ENCODE peak calls at places on chromosomes 11 and 22, in four cellular contexts. O, Q, J and U are unnamed samples.

GRCh38 chr11:63917685-63918523 is 940 bp upstream of the RCOR2 start:
- DNase-seq in O (peak; percentile 92), Q (peak; percentile 80), J (peak; percentile 79), U (peak; percentile 94)

GRCh38 chr11:102833731-102834130 is 9.7 kb downstream of the MMP3 start:
- DNase-seq in O (no peak), Q (no peak), J (no peak), U (no peak)

GRCh38 chr11:102204174-102204573 is 93.9 kb downstream of the YAP1 start:
- DNase-seq in O (no peak), Q (no peak), J (no peak), U (no peak)

GRCh38 chr22:45709004-45709739 is 37.5 kb downstream of the ATXN10 start:
- DNase-seq in O (peak; percentile 51), Q (peak; percentile 90), J (no peak), U (no peak)

GRCh38 chr11:63536669-63537292 is at the start of gene PLAAT4:
- DNase-seq in O (no peak), Q (no peak), J (no peak), U (no peak)

GRCh38 chr11:78274739-78275138 is 86.0 kb downstream of the USP35 start:
- DNase-seq in O (no peak), Q (no peak), J (no peak), U (no peak)

GRCh38 chr11:118939948-118940598 is 14.3 kb upstream of the BCL9L start:
- DNase-seq in O (peak; percentile 50), Q (no peak), J (peak; percentile 41), U (peak; percentile 80)

GRCh38 chr11:100949443-100949842 is 180.2 kb downstream of the PGR start:
- DNase-seq in O (no peak), Q (no peak), J (no peak), U (no peak)

GRCh38 chr11:130407978-130408377 is 20.4 kb downstream of the ADAMTS8 start:
- DNase-seq in O (no peak), Q (peak; percentile 14), J (no peak), U (no peak)

GRCh38 chr11:83033972-83034672 is 37.6 kb downstream of the RAB30 start:
- DNase-seq in O (peak; percentile 69), Q (no peak), J (no peak), U (peak; percentile 31)

GRCh38 chr11:9205596-9205995 is 59.6 kb downstream of the DENND5A start:
- DNase-seq in O (no peak), Q (no peak), J (no peak), U (no peak)

GRCh38 chr11:120182357-120182756 is 28.5 kb upstream of the OAF start:
- DNase-seq in O (no peak), Q (no peak), J (no peak), U (no peak)

GRCh38 chr22:47355388-47355725 is 592.9 kb downstream of the TBC1D22A start:
- DNase-seq in O (no peak), Q (no peak), J (no peak), U (no peak)

GRCh38 chr11:83600656-83601055 is 314.5 kb upstream of the CCDC90B start:
- DNase-seq in O (no peak), Q (no peak), J (no peak), U (no peak)

GRCh38 chr11:36019722-36020121 is 75.9 kb downstream of the LDLRAD3 start:
- DNase-seq in O (no peak), Q (no peak), J (no peak), U (no peak)

GRCh38 chr22:23816552-23816976 is 22.2 kb downstream of the DERL3 start:
- DNase-seq in O (peak; percentile 30), Q (no peak), J (no peak), U (no peak)

GRCh38 chr11:74739546-74740270 is 8.5 kb upstream of the CHRDL2 start:
- DNase-seq in O (peak; percentile 74), Q (peak; percentile 74), J (peak; percentile 82), U (peak; percentile 90)

GRCh38 chr11:109035261-109035660 is 370.4 kb downstream of the DDX10 start:
- DNase-seq in O (no peak), Q (no peak), J (no peak), U (no peak)

GRCh38 chr11:76174330-76174729 is 32.0 kb downstream of the WNT11 start:
- DNase-seq in O (no peak), Q (no peak), J (no peak), U (no peak)

GRCh38 chr11:74749127-74749964 is 697 bp downstream of the RNF169 start:
- DNase-seq in O (peak; percentile 86), Q (peak; percentile 60), J (peak; percentile 82), U (peak; percentile 72)

GRCh38 chr11:62552931-62553838 is 6.6 kb upstream of the AHNAK start:
- DNase-seq in O (no peak), Q (peak; percentile 95), J (peak; percentile 63), U (peak; percentile 88)

GRCh38 chr11:128871165-128871564 is 4.1 kb upstream of the KCNJ1 start:
- DNase-seq in O (no peak), Q (no peak), J (no peak), U (peak; percentile 79)

GRCh38 chr11:70270877-70271634 is 566 bp downstream of the PPFIA1 start:
- DNase-seq in O (peak; percentile 85), Q (no peak), J (peak; percentile 78), U (peak; percentile 84)

GRCh38 chr11:61815790-61816735 is 740 bp downstream of the FADS1 start:
- DNase-seq in O (peak; percentile 81), Q (peak; percentile 79), J (peak; percentile 71), U (peak; percentile 88)

DNA sequence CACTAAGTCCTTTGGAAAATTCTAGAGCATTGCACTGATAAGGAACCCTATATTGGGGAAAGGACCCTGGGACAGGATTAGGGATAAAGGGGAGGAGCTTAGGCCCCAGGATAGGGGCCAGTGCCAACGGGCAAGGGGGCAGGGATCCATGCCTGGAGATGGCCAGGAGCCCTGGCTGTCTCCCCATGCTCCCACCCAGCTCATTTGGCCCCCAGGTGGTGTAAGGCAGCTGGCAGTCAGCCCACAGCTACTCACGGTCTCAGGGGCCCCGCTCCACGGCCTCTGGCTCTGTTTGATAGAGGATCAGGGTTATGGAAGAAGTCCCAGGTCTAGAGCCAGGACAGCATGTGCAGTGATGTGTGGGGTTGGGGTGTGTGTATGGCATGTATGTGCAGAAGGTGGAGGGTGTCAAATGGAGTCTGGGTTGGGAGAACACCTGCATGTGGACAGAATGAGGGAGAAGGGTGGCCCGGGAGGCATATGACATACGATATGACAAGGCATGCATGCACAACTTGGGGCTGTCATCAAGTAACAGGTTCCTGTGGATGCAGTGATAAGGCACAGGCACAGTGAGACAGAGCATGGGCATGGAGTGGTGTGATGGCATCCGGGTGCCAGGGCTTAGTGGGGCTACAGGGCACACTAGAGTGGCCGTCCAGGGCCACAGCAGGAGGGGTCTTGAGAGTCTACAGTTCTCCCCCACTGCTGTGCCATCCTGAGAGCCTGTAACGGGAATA is 18.4 kb upstream of the PDE2A start:
- DNase-seq in O (no peak), Q (no peak), J (no peak), U (no peak)
- TF ChIP-seq REST in O (no peak), Q (no peak), J (no peak), U (no peak)

DNA sequence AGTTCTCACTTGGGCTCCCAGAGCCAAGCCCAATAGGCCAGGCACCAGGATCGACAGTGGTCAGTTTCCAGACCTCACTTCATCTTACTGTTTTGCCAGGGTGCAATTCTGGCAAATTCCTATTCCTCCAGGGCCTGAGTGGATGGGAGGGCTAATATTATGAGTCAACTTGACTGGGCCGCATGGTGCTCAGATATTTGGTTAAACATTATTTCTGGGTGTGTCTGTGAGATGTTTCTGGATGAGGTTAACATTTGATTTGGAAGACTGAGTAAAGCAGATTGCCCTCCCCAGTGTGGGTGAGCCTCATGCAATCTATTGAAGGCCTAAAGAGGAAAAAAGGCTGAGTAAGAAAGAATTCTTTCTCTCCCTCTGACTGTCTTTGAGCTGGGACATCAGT is 132.8 kb upstream of the ZBED5 start:
- DNase-seq in O (no peak), Q (peak; percentile 86), J (no peak), U (no peak)
- H3K27ac ChIP-seq in O (no peak overlapping the region), Q (peak overlapping the region; percentile 93), J (no peak overlapping the region), U (no peak overlapping the region)

DNA sequence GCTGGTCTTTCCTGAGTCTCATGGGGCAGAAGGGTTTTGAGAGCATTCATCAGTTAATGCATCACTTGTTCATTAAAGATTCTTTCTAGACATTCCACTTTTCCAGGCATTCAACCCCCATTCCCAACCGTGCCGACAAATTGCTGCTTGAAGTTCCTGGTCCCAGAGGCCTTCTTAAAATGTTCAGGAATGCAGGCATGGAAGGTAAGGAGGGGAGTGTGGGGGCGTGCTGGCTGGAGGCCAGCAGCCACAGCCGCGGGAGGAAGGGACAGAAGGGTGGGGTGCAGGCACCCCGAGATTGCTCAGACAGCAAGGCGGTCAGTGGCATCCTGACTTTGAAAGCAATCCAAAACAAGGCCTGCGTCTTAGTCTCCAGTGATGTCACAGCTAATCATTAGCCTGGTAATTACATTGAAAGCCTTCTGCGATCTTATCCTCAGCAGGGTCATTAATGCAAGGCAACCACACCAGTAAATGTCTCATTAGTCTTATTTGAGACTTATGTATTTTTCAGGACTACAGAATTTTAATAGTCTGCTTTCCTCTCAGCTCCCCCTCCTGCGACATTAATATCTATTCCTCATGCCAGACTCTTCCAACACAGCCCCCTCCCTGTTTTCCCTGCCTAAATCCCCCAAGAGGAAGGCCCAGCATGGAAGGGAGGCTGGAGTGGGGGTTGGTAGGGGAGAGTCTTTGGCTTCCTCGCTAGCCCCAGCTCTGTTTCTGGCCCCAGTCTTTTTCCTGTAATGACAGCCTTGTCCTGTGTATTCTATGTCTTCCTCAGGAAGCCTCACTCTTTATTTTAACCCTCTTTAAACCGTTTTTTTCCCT is 328.9 kb downstream of the MIAT start:
- DNase-seq in O (peak; percentile 48), Q (no peak), J (no peak), U (no peak)
- TF ChIP-seq REST in O (no peak), Q (no peak), J (no peak), U (no peak)

GRCh38 chr11:117908261-117908895 is 20.8 kb downstream of the TMPRSS13 start:
- DNase-seq in O (peak; percentile 45), Q (no peak), J (peak; percentile 30), U (no peak)
- H3K27ac ChIP-seq in O (no peak overlapping the region), Q (no peak overlapping the region), J (peak overlapping the region; percentile 84), U (no peak overlapping the region)

GRCh38 chr11:69171476-69171875 is 15.7 kb downstream of the SMIM38 start:
- DNase-seq in O (no peak), Q (no peak), J (no peak), U (no peak)
- TF ChIP-seq REST in O (no peak), Q (no peak), J (no peak), U (no peak)

GRCh38 chr11:110069158-110069737 is 23.9 kb upstream of the ZC3H12C start:
- DNase-seq in O (no peak), Q (no peak), J (no peak), U (no peak)
- H3K27ac ChIP-seq in O (no peak overlapping the region), Q (no peak overlapping the region), J (peak overlapping the region; percentile 80), U (no peak overlapping the region)

GRCh38 chr11:84890706-84891105 is 736.4 kb downstream of the DLG2 start:
- DNase-seq in O (no peak), Q (no peak), J (no peak), U (peak; percentile 32)
- TF ChIP-seq REST in O (no peak), Q (no peak), J (no peak), U (no peak)